ENCODE peak calls at places on chromosomes 13 and 19, in five cellular contexts. C, W, E, A and V are unnamed samples.

GRCh38 chr13:106145997-106146864 is 389.2 kb downstream of the EFNB2 start:
- DNase-seq in C (no peak), W (no peak), E (no peak), A (no peak), V (no peak)

GRCh38 chr13:22194106-22194810 is 523.4 kb downstream of the FGF9 start:
- DNase-seq in A (no peak), C (no peak), W (no peak), E (no peak), V (no peak)

GRCh38 chr13:20964904-20965303 is 62.4 kb upstream of the XPO4 start:
- DNase-seq in C (no peak), E (no peak), W (no peak), A (no peak), V (no peak)

GRCh38 chr13:42549555-42549941 is 24.4 kb upstream of the TNFSF11 start:
- DNase-seq in A (no peak), W (no peak), E (no peak), C (no peak), V (no peak)

GRCh38 chr13:51494151-51494550 is 41.3 kb upstream of the INTS6 start:
- DNase-seq in C (no peak), E (no peak), A (no peak), W (no peak), V (no peak)

GRCh38 chr19:49496574-49497008 is 357 bp downstream of the RPS11 start:
- DNase-seq in W (no peak), A (no peak), C (no peak), E (no peak), V (no peak)

GRCh38 chr19:10884273-10884672 is 12.9 kb downstream of the CARM1 start:
- DNase-seq in W (no peak), E (peak; percentile 80), C (no peak), A (no peak), V (no peak)

GRCh38 chr13:25738797-25739196 is 313.0 kb downstream of the SHISA2 start:
- DNase-seq in E (no peak), C (no peak), A (no peak), W (no peak), V (no peak)

GRCh38 chr13:40680659-40681323 is 14.3 kb upstream of the FOXO1 start:
- DNase-seq in A (peak; percentile 78), C (no peak), E (no peak), W (no peak), V (no peak)

GRCh38 chr19:38841787-38842438 is 7.9 kb downstream of the HNRNPL start:
- DNase-seq in E (no peak), W (no peak), A (no peak), C (no peak), V (peak; percentile 76)

GRCh38 chr19:45404557-45405434 is at the start of gene PPP1R13L:
- DNase-seq in W (peak; percentile 36), E (peak; percentile 76), A (peak; percentile 97), C (peak; percentile 86), V (no peak)

GRCh38 chr19:27745978-27746542 is 1466.9 kb downstream of the UQCRFS1 start:
- DNase-seq in W (no peak), A (no peak), C (no peak), E (no peak), V (no peak)

GRCh38 chr19:7815325-7815724 is 14.7 kb upstream of the EVI5L start:
- DNase-seq in C (no peak), W (no peak), E (no peak), A (no peak), V (no peak)

GRCh38 chr13:113942591-113943103 is 31.2 kb downstream of the C13orf46 start:
- DNase-seq in C (no peak), W (no peak), A (no peak), E (no peak), V (no peak)

GRCh38 chr19:23071087-23071511 is 45.7 kb upstream of the ZNF730 start:
- DNase-seq in W (no peak), A (peak; percentile 71), E (no peak), C (no peak), V (no peak)

GRCh38 chr19:39401549-39402416 is 4.9 kb upstream of the ZFP36 start:
- DNase-seq in W (no peak), E (peak; percentile 59), C (peak; percentile 13), A (no peak), V (peak; percentile 99)

GRCh38 chr19:1041835-1042685 is 2.2 kb downstream of the ABCA7 start:
- DNase-seq in E (no peak), A (no peak), W (no peak), C (no peak), V (no peak)

GRCh38 chr13:97743946-97744345 is 209.5 kb upstream of the IPO5 start:
- DNase-seq in C (no peak), E (no peak), W (no peak), A (no peak), V (no peak)

GRCh38 chr19:39203372-39204341 is at the start of gene SYCN:
- DNase-seq in W (no peak), C (no peak), E (no peak), A (peak; percentile 63), V (no peak)

GRCh38 chr13:68046900-68047299 is 816.8 kb upstream of the PCDH9 start:
- DNase-seq in C (no peak), E (no peak), W (no peak), A (no peak), V (no peak)

GRCh38 chr13:94520001-94520400 is 40.5 kb upstream of the DCT start:
- DNase-seq in A (no peak), W (no peak), E (no peak), C (no peak), V (no peak)

GRCh38 chr19:39406656-39407393 is at the start of gene ZFP36:
- DNase-seq in W (peak; percentile 77), C (peak; percentile 89), A (peak; percentile 83), E (peak; percentile 94), V (peak; percentile 87)

GRCh38 chr13:34897220-34897619 is 44.9 kb upstream of the NBEA start:
- DNase-seq in C (no peak), E (no peak), W (no peak), A (no peak), V (no peak)

GRCh38 chr13:47672982-47673670 is 327.9 kb downstream of the SUCLA2 start:
- DNase-seq in W (no peak), A (no peak), C (no peak), E (no peak), V (no peak)

GRCh38 chr19:57620673-57621348 is 6.8 kb downstream of the ZNF134 start:
- DNase-seq in C (no peak), W (no peak), E (no peak), A (peak; percentile 40), V (no peak)

DNA sequence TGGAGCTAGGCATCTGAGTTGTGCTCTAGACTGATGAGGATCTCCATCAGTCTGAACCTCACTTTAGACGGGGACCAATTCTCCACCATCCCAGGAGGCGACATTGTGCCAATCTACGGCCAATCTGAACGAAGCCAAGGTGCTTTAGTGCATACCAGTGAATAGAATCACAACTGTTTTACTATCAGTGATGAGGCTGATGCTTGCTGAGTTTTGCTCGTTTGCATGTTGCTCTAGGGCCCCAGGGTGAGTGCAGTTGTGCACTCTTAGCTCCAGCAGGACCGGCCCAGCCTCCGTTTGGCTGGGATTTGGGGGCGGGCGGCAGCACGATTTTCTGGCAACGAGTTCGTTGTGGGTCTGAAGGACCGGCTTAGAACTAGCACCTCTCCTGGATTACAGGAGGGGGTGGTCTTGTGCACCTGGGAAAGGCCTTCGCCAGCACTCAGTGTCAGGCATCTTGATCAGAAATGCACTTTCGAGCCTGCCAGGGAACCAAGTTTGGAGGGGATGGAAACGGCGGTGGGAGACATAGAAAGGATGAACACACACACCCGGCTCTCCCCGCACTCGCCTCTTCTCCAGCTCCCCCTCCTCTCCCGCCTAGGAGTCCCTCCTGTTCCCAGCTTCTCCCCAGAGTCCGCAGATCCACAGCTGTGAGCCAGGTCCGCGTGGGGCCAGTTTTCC is 4.4 kb downstream of the GSX1 start:
- DNase-seq in E (no peak), C (no peak), A (peak; percentile 65), W (no peak), V (no peak)
- H3K27me3 ChIP-seq in E (peaks cover 57% of the 10 kb centered on the region), C (peaks cover 100% of the 10 kb centered on the region), A (peaks cover 100% of the 10 kb centered on the region), W (peaks cover 21% of the 10 kb centered on the region), V (peaks cover 42% of the 10 kb centered on the region)

DNA sequence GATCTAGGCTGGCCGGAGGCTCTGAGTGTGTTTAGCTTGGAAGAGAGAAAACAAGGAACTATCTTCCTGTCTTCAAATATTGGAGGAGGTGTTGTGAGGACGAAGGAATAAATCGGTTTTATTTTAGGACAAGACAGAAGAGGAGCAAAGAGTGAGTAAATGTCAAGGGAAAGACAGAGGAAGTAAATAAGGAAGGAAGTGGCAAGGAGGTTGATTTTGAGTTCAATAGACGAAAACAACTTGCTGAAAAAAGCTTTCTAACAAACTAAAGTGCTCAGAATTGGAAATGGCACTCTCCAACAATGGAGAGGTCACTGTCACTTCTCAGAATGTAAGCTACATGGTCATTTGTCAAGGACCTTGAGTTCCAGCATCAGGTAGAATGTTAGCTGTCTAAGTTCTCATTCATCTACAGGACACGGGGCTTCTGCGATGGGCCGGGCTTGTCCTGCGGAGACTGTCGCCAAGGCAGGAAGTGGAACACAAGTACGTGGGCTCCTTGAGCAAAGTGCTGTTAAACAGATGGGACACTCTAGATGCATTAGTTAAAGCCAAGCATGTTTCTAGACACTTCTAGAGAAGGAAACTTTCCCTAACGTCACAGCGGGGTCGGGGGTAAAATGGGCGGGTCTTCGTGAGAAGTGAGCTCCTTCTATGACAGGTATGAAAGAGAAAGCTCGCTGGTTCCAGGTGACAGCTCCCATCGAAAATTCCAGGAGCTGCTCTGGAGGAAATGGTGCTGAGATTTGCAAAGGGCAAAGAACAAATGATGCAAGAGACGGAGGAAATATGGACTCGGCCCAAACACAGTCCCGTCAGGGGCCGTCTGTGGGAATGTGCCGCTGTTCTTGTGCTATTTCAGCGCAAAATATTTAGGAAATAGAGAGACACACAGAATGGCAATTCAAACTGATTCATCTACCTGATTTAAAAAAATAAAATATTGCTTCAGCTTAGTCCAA is 103.9 kb upstream of the UBL3 start:
- DNase-seq in E (no peak), W (no peak), A (no peak), C (no peak), V (peak; percentile 46)
- H3K27me3 ChIP-seq in E (no peaks in the 10 kb centered on the region), W (no peaks in the 10 kb centered on the region), A (no peaks in the 10 kb centered on the region), C (no peaks in the 10 kb centered on the region), V (no peaks in the 10 kb centered on the region)

GRCh38 chr19:4297901-4298771 is 4.1 kb downstream of the TMIGD2 start:
- DNase-seq in A (peak; percentile 61), E (no peak), C (peak; percentile 19), W (no peak), V (no peak)
- H3K27me3 ChIP-seq in A (no peaks in the 10 kb centered on the region), E (no peaks in the 10 kb centered on the region), C (no peaks in the 10 kb centered on the region), W (no peaks in the 10 kb centered on the region), V (no peaks in the 10 kb centered on the region)

GRCh38 chr13:91349992-91350911 is 2.8 kb downstream of the MIR17HG start:
- DNase-seq in E (no peak), A (no peak), C (no peak), W (no peak), V (no peak)

GRCh38 chr13:91351123-91351522 is 3.6 kb downstream of the MIR17HG start:
- DNase-seq in C (no peak), E (no peak), W (no peak), A (no peak), V (no peak)

GRCh38 chr13:91348906-91349435 is 1.5 kb downstream of the MIR17HG start:
- DNase-seq in W (peak; percentile 84), C (peak; percentile 95), E (peak; percentile 86), A (peak; percentile 84), V (peak; percentile 93)

GRCh38 chr13:91353494-91353893 is 6.0 kb downstream of the MIR17HG start:
- DNase-seq in W (no peak), E (no peak), C (no peak), A (no peak), V (no peak)

DNA sequence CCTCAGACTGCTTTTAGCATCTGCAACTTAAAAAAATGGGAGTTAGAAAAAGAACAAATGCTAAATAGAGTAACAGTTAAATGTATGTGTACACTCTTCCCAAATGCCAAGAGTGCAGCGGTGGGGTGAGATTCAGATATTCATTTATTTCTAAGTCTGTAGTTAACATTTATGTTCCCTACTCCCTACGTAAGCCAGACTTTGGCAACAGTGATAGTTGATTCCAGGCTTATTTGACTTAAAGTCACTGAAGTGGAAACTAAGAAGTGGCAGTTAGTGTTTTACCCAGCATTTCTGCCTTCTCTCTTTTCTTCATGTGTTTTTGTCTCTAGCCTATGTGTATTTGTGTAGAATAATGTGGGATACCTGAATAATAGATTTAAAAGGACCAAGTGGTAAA is 4.5 kb downstream of the MIR17HG start:
- DNase-seq in W (no peak), A (no peak), C (peak; percentile 15), E (no peak), V (no peak)
- H3K27me3 ChIP-seq in W (no peaks in the 10 kb centered on the region), A (no peaks in the 10 kb centered on the region), C (no peaks in the 10 kb centered on the region), E (no peaks in the 10 kb centered on the region), V (no peaks in the 10 kb centered on the region)